ENCODE peak calls at places on chromosomes 4 and X, in eight cellular contexts. E is NCI-H2081, Z is fibroblast of lung, L is T-helper 2 cell, N is iris pigment epithelial cell, W is NCI-H1092, V is T-helper 22 cell, K is Kasumi-1. C is an unnamed sample.

GRCh38 chr4:40471923-40472322 is 136.8 kb downstream of the CHRNA9 start:
- DNase-seq in E (no peak), Z (peak), L (no peak), N (peak), W (no peak), V (no peak), K (no peak), C (no peak)

GRCh38 chr4:26000274-26000950 is 86.4 kb downstream of the SMIM20 start:
- DNase-seq in E (no peak), Z (peak), L (no peak), N (peak), W (no peak), V (no peak), K (no peak), C (no peak)

GRCh38 chr4:6467600-6467999 is 4.8 kb downstream of the PPP2R2C start:
- DNase-seq in E (no peak), Z (no peak), L (no peak), N (no peak), W (no peak), V (no peak), K (no peak), C (no peak)

GRCh38 chr4:41597494-41597893 is 59.5 kb downstream of the LIMCH1 start:
- DNase-seq in E (no peak), Z (no peak), L (no peak), N (no peak), W (no peak), V (no peak), K (no peak), C (no peak)

GRCh38 chr4:113040793-113041192 is 8.7 kb upstream of the ANK2 start:
- DNase-seq in E (no peak), Z (no peak), L (no peak), N (no peak), W (no peak), V (no peak), K (no peak), C (no peak)

GRCh38 chr4:140343303-140343702 is 30.1 kb upstream of the SCOC start:
- DNase-seq in E (no peak), Z (no peak), L (no peak), N (peak), W (no peak), V (no peak), K (no peak), C (no peak)

GRCh38 chr4:40763228-40763716 is 13.5 kb downstream of the NSUN7 start:
- DNase-seq in E (no peak), Z (peak), L (no peak), N (peak), W (no peak), V (no peak), K (no peak), C (no peak)

GRCh38 chr4:184359905-184360304 is 114.4 kb downstream of the IRF2 start:
- DNase-seq in E (no peak), Z (no peak), L (no peak), N (no peak), W (no peak), V (no peak), K (no peak), C (no peak)

GRCh38 chrX:44162964-44163475 is 180.5 kb downstream of the EFHC2 start:
- DNase-seq in E (no peak), Z (peak), L (no peak), N (no peak), W (no peak), V (no peak), K (no peak), C (no peak)

GRCh38 chrX:23773601-23774175 is 9.3 kb upstream of the SAT1 start:
- DNase-seq in E (no peak), Z (no peak), L (peak), N (no peak), W (no peak), V (peak), K (peak), C (peak)

GRCh38 chr4:145815027-145815612 is 123.5 kb downstream of the ZNF827 start:
- DNase-seq in E (no peak), Z (no peak), L (no peak), N (no peak), W (no peak), V (no peak), K (no peak), C (no peak)

GRCh38 chrX:130082244-130083106 is 27.8 kb downstream of the ELF4 start:
- DNase-seq in E (no peak), Z (no peak), L (peak), N (no peak), W (no peak), V (peak), K (peak), C (peak)

GRCh38 chrX:40197071-40197470 is 99.3 kb upstream of the BCOR start:
- DNase-seq in E (no peak), Z (no peak), L (no peak), N (no peak), W (no peak), V (no peak), K (no peak), C (no peak)

GRCh38 chrX:123899701-123900100 is 39.8 kb downstream of the XIAP start:
- DNase-seq in E (no peak), Z (peak), L (no peak), N (peak), W (no peak), V (no peak), K (no peak), C (no peak)

GRCh38 chrX:27976284-27976683 is 5.0 kb downstream of the DCAF8L1 start:
- DNase-seq in E (peak), Z (no peak), L (no peak), N (peak), W (no peak), V (no peak), K (no peak), C (no peak)

GRCh38 chrX:130024127-130024526 is 41.7 kb downstream of the BCORL1 start:
- DNase-seq in E (no peak), Z (peak), L (peak), N (peak), W (no peak), V (peak), K (peak), C (peak)

GRCh38 chr4:34148322-34148908 is 2095.9 kb downstream of the ARAP2 start:
- DNase-seq in E (no peak), Z (no peak), L (no peak), N (peak), W (no peak), V (no peak), K (no peak), C (no peak)

GRCh38 chr4:6771229-6771671 is 11.3 kb upstream of the KIAA0232 start:
- DNase-seq in E (no peak), Z (peak), L (no peak), N (no peak), W (no peak), V (no peak), K (no peak), C (no peak)

GRCh38 chrX:107107459-107107858 is 11.2 kb downstream of the RBM41 start:
- DNase-seq in E (no peak), Z (peak), L (no peak), N (peak), W (no peak), V (no peak), K (no peak), C (no peak)

GRCh38 chrX:22800360-22800759 is 199.4 kb upstream of the DDX53 start:
- DNase-seq in E (no peak), Z (peak), L (no peak), N (peak), W (no peak), V (no peak), K (peak), C (peak)

GRCh38 chr4:182085051-182085480 is 158.1 kb upstream of the TENM3 start:
- DNase-seq in E (no peak), Z (peak), L (no peak), N (peak), W (no peak), V (no peak), K (no peak), C (no peak)

GRCh38 chr4:2662598-2662997 is 93.5 kb downstream of the TNIP2 start:
- DNase-seq in E (no peak), Z (peak), L (no peak), N (peak), W (no peak), V (no peak), K (no peak), C (no peak)

GRCh38 chrX:97332963-97333362 is 449.3 kb downstream of the RPA4 start:
- DNase-seq in E (no peak), Z (peak), L (no peak), N (peak), W (no peak), V (no peak), K (no peak), C (no peak)

GRCh38 chrX:118974088-118974907 is at the start of gene LONRF3:
- DNase-seq in E (peak), Z (peak), L (peak), N (peak), W (no peak), V (peak), K (peak), C (no peak)

GRCh38 chrX:39948564-39948963 is 149.2 kb downstream of the BCOR start:
- DNase-seq in E (peak), Z (no peak), L (no peak), N (no peak), W (no peak), V (no peak), K (peak), C (peak)

GRCh38 chr4:7844247-7844991 is 95.2 kb downstream of the AFAP1 start:
- DNase-seq in E (peak), Z (peak), L (peak), N (peak), W (no peak), V (peak), K (peak), C (no peak)

GRCh38 chr4:2291705-2292651 is 30.1 kb upstream of the MXD4 start:
- DNase-seq in E (no peak), Z (no peak), L (no peak), N (no peak), W (no peak), V (no peak), K (no peak), C (no peak)

GRCh38 chr4:154082760-154083530 is 294.1 kb upstream of the SFRP2 start:
- DNase-seq in E (no peak), Z (peak), L (no peak), N (peak), W (no peak), V (no peak), K (peak), C (no peak)

GRCh38 chrX:101427954-101428353 is 19.9 kb downstream of the HNRNPH2 start:
- DNase-seq in E (no peak), Z (no peak), L (no peak), N (no peak), W (no peak), V (no peak), K (no peak), C (no peak)

GRCh38 chrX:132615396-132616131 is 126.7 kb upstream of the MBNL3 start:
- DNase-seq in E (peak), Z (peak), L (peak), N (peak), W (no peak), V (no peak), K (peak), C (no peak)

GRCh38 chr4:8917321-8917811 is 45.7 kb upstream of the HMX1 start:
- DNase-seq in E (no peak), Z (no peak), L (no peak), N (no peak), W (no peak), V (no peak), K (no peak), C (no peak)

GRCh38 chr4:95255396-95256107 is 293.2 kb downstream of the UNC5C start:
- DNase-seq in E (no peak), Z (peak), L (no peak), N (peak), W (no peak), V (no peak), K (no peak), C (no peak)

GRCh38 chrX:24333371-24333770 is 19.5 kb upstream of the SUPT20HL2 start:
- DNase-seq in E (no peak), Z (peak), L (no peak), N (peak), W (no peak), V (no peak), K (no peak), C (no peak)

GRCh38 chrX:67585401-67585800 is 41.6 kb downstream of the AR start:
- DNase-seq in E (no peak), Z (no peak), L (no peak), N (peak), W (no peak), V (no peak), K (no peak), C (no peak)

GRCh38 chr4:121070696-121071639 is 1.4 kb downstream of the NDNF start:
- DNase-seq in E (no peak), Z (peak), L (no peak), N (peak), W (no peak), V (no peak), K (no peak), C (no peak)

GRCh38 chr4:140982613-140983340 is 150.5 kb downstream of the RNF150 start:
- DNase-seq in E (no peak), Z (peak), L (no peak), N (peak), W (no peak), V (no peak), K (no peak), C (no peak)

GRCh38 chr4:125390126-125390525 is 75.4 kb downstream of the FAT4 start:
- DNase-seq in E (no peak), Z (peak), L (no peak), N (peak), W (no peak), V (no peak), K (no peak), C (no peak)